ENCODE peak calls at places on chromosomes 11 and 22, in four cellular contexts. H is GM23248; I is CD8-positive, alpha-beta memory T cell; L is heart right ventricle. G is an unnamed sample.

GRCh38 chr11:69044111-69045013 is 4.4 kb upstream of the TPCN2 start:
- DNase-seq in L (peak; percentile 75), H (peak; percentile 89), I (no peak), G (no peak)

GRCh38 chr11:126485021-126485781 is 129.7 kb downstream of the ST3GAL4 start:
- DNase-seq in L (no peak), H (peak; percentile 78), I (no peak), G (no peak)

GRCh38 chr11:45091563-45092392 is 54.7 kb upstream of the PRDM11 start:
- DNase-seq in I (no peak), L (peak; percentile 33), H (no peak), G (no peak)

GRCh38 chr22:43928418-43929307 is 5.1 kb downstream of the PNPLA3 start:
- DNase-seq in H (no peak), I (no peak), L (no peak), G (no peak)

GRCh38 chr11:47278769-47279168 is 8.8 kb downstream of the MADD start:
- DNase-seq in L (no peak), I (no peak), H (no peak), G (no peak)

GRCh38 chr11:114964676-114965214 is 286.4 kb downstream of the NXPE2 start:
- DNase-seq in I (no peak), L (no peak), H (no peak), G (no peak)

GRCh38 chr11:125376856-125377255 is 119.2 kb downstream of the FEZ1 start:
- DNase-seq in H (peak; percentile 64), L (no peak), I (no peak), G (no peak)

GRCh38 chr11:17722000-17722643 is 2.8 kb downstream of the MYOD1 start:
- DNase-seq in L (no peak), I (no peak), H (peak; percentile 56), G (no peak)

GRCh38 chr11:32960553-32961164 is 55.0 kb upstream of the DEPDC7 start:
- DNase-seq in H (peak; percentile 72), L (no peak), I (no peak), G (no peak)

GRCh38 chr11:67381244-67381972 is 8.0 kb upstream of the CLCF1 start:
- DNase-seq in I (no peak), H (no peak), L (no peak), G (no peak)

GRCh38 chr11:72773291-72773690 is 20.6 kb downstream of the STARD10 start:
- DNase-seq in H (peak; percentile 96), I (no peak), L (no peak), G (no peak)

GRCh38 chr22:37370306-37370979 is 56.8 kb downstream of the ELFN2 start:
- DNase-seq in H (no peak), L (peak; percentile 37), I (no peak), G (no peak)

GRCh38 chr11:59857444-59858434 is 8.5 kb downstream of the TCN1 start:
- DNase-seq in H (peak; percentile 7), L (no peak), I (no peak), G (no peak)

GRCh38 chr11:12186683-12187082 is 76.3 kb downstream of the MICAL2 start:
- DNase-seq in L (no peak), I (no peak), H (no peak), G (no peak)

GRCh38 chr22:19728271-19728670 is 4.9 kb downstream of the GP1BB start:
- DNase-seq in H (no peak), L (no peak), I (no peak), G (no peak)

GRCh38 chr11:26580929-26581328 is 8.9 kb upstream of the MUC15 start:
- DNase-seq in L (no peak), H (peak; percentile 20), I (no peak), G (no peak)

GRCh38 chr22:20889025-20889704 is 28.0 kb upstream of the CRKL start:
- DNase-seq in L (no peak), I (no peak), H (no peak), G (no peak)

GRCh38 chr11:78359921-78360320 is 57.7 kb downstream of the GAB2 start:
- DNase-seq in H (no peak), L (no peak), I (no peak), G (no peak)

GRCh38 chr11:71472357-71472885 is 19.4 kb downstream of the NADSYN1 start:
- DNase-seq in I (peak; percentile 25), L (no peak), H (no peak), G (no peak)

GRCh38 chr11:107791343-107792048 is 67.1 kb downstream of the SLC35F2 start:
- DNase-seq in I (no peak), L (no peak), H (no peak), G (no peak)

GRCh38 chr11:125167292-125167953 is 2.9 kb downstream of the PKNOX2 start:
- DNase-seq in I (no peak), L (peak; percentile 57), H (no peak), G (no peak)

DNA sequence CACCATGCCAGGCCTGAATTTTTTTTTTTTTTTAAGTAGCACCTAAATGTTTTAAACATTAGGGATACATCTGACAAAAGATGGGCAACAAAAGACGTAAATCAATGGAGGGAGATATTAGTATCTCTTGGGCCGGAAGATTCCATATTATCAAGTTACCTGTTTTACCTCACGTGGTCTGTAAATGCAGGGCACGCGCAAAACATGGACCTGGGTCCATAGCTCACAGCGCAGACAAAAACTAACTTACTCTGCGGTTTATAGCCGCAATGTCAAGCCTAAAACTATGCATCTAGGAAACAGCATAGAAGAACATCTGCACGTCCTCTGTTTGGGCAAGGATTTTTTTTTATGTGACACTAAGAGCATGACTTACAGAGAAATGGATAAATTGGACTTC is 31.5 kb upstream of the PANX2 start:
- DNase-seq in I (no peak), H (no peak), L (no peak), G (no peak)
- H3K4me1 ChIP-seq in I (no peaks in the 10 kb centered on the region), H (no peaks in the 10 kb centered on the region), L (no peaks in the 10 kb centered on the region), G (no peaks in the 10 kb centered on the region)

GRCh38 chr11:66338276-66339162 is 2.3 kb upstream of the RIN1 start:
- DNase-seq in L (no peak), I (peak; percentile 39), H (no peak), G (no peak)
- H3K27me3 ChIP-seq in L (no peaks in the 10 kb centered on the region), I (no peaks in the 10 kb centered on the region), H (no peaks in the 10 kb centered on the region), G (no peaks in the 10 kb centered on the region)

GRCh38 chr22:45586651-45587405 is 84.1 kb downstream of the FBLN1 start:
- DNase-seq in L (no peak), H (no peak), I (no peak), G (no peak)

GRCh38 chr22:45585946-45586540 is 83.4 kb downstream of the FBLN1 start:
- DNase-seq in I (no peak), H (no peak), L (no peak), G (no peak)

GRCh38 chr22:45584621-45585436 is 82.1 kb downstream of the FBLN1 start:
- DNase-seq in H (no peak), L (no peak), I (no peak), G (no peak)

GRCh38 chr22:45584121-45584570 is 81.5 kb downstream of the FBLN1 start:
- DNase-seq in L (no peak), I (no peak), H (peak; percentile 53), G (no peak)

DNA sequence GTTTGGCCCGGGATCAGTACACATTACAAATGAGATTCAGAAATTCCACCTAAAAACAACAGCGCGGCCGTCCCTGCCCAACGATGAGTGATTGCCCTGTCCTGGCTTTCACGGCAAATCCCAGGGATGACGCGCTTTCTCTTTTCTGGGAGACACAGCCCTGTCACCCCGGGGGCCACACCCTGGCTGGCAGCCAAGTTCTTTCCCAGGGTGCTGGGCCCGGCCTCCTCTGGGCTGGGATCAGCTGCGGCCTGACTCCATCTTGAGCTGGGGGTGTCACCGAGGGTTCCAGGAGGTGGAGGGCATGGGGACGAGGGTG is 82.7 kb downstream of the FBLN1 start:
- DNase-seq in I (no peak), L (no peak), H (no peak), G (no peak)
- H3K4me1 ChIP-seq in I (peaks cover 12% of the 10 kb centered on the region), L (no peaks in the 10 kb centered on the region), H (no peaks in the 10 kb centered on the region), G (peaks cover 12% of the 10 kb centered on the region)

DNA sequence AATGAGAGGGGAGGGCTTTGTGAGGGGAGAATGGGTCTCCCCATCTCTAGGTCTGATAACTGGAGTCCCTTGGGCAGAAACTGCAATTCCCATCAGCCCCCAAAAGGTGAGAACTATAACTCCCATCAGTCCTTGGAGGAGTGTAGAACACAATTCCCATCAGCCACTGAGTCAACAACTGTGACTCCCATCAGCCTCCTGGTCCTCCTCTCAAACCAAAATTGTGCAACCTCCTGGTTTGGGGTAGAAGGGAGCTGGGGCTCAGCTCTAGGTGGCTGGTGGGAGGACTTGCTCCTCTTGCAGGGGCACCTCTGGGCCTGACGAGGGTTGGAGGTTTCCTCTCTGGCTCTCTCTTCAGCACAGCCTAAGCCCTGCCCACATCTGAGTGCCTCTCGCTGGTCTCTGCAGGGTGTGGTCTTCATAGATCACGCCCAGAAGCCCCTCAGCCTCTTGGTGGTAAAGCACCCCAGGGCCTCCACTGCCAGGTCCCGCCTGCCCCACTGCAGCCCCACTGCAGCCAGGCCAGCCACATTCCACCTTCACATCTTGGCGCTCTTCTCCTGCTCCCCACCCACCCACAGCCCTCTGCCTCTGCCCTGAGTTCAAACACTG is 18.5 kb downstream of the SLC22A12 start:
- DNase-seq in H (peak; percentile 8), I (no peak), L (peak; percentile 1), G (no peak)
- H3K27me3 ChIP-seq in H (peaks cover 7% of the 10 kb centered on the region), I (no peaks in the 10 kb centered on the region), L (peaks cover 14% of the 10 kb centered on the region), G (no peaks in the 10 kb centered on the region)

DNA sequence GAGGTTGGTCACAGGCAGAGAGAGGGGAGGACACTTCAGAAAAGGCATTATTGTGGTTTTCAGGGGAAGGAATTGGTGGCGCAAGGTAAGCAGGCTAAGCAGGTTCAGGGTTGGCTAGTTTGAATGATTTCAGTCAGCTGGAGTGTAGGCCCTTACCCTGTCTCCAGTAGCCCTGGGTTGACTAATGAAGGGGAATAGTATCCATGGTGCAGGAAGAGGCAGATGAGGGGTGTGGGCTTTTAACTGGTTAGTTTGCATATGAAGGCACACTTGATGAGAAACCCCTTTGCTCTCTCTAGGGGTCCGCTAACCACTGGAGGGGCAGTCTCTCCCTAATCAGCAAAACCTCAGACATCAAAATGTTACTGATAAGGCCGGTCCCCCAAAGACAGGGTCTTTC is 249.7 kb downstream of the AASDHPPT start:
- DNase-seq in I (no peak), H (no peak), L (no peak), G (no peak)
- H3K4me1 ChIP-seq in I (no peaks in the 10 kb centered on the region), H (peaks cover 5% of the 10 kb centered on the region), L (no peaks in the 10 kb centered on the region), G (no peaks in the 10 kb centered on the region)